ENCODE peak calls at places on chromosomes 1 and 21, in six cellular contexts. X is MM.1S, M is PC-9, B is PC-3, E is Karpas-422, L is GM23338. W is an unnamed sample. For H3K9me2, the result is how much of the 10 kb centered on the place peaks cover.

GRCh38 chr1:63975447-63975846 is 201.6 kb downstream of the ROR1 start:
- DNase-seq in L (no peak), B (no peak), M (no peak), E (no peak), X (no peak), W (no peak)

GRCh38 chr21:27735699-27736098 is 768.8 kb upstream of the ADAMTS5 start:
- DNase-seq in M (no peak), L (no peak), B (no peak), E (no peak), X (no peak), W (no peak)

GRCh38 chr1:7755448-7755847 is 15.6 kb upstream of the VAMP3 start:
- DNase-seq in B (peak), X (no peak), L (peak), E (peak), M (no peak), W (peak)

GRCh38 chr1:5503556-5504363 is 488.5 kb downstream of the NPHP4 start:
- DNase-seq in M (no peak), L (no peak), X (no peak), B (no peak), E (no peak), W (no peak)

GRCh38 chr1:41670558-41670957 is 186.1 kb upstream of the EDN2 start:
- DNase-seq in B (peak), L (no peak), M (peak), E (no peak), X (no peak), W (no peak)

GRCh38 chr1:33177996-33178540 is 3.8 kb downstream of the TRIM62 start:
- DNase-seq in B (no peak), M (no peak), X (no peak), E (no peak), L (no peak), W (no peak)

GRCh38 chr1:81920245-81920740 is 119.6 kb downstream of the ADGRL2 start:
- DNase-seq in L (peak), E (no peak), M (no peak), X (no peak), B (no peak), W (no peak)

GRCh38 chr1:11898831-11899467 is 27.3 kb downstream of the KIAA2013 start:
- DNase-seq in E (no peak), X (no peak), M (no peak), L (peak), B (no peak), W (no peak)

GRCh38 chr1:22995774-22996173 is 19.9 kb downstream of the TEX46 start:
- DNase-seq in L (no peak), M (no peak), E (no peak), B (no peak), X (no peak), W (no peak)

GRCh38 chr21:46284077-46284644 is 1.2 kb downstream of the MCM3AP start:
- DNase-seq in L (no peak), M (no peak), X (peak), B (peak), E (no peak), W (no peak)

GRCh38 chr1:167878372-167879160 is 35.4 kb downstream of the ADCY10 start:
- DNase-seq in X (no peak), L (peak), M (no peak), E (no peak), B (no peak), W (no peak)

GRCh38 chr1:178031856-178032320 is 62.0 kb upstream of the RASAL2 start:
- DNase-seq in X (peak), L (peak), B (peak), M (peak), E (peak), W (peak)

GRCh38 chr1:7004181-7004580 is 218.9 kb downstream of the CAMTA1 start:
- DNase-seq in X (no peak), L (no peak), B (no peak), E (no peak), M (no peak), W (no peak)

GRCh38 chr1:60832372-60832771 is 250.0 kb upstream of the NFIA start:
- DNase-seq in M (no peak), L (no peak), E (no peak), X (no peak), B (no peak), W (no peak)

GRCh38 chr1:20603473-20604464 is 14.9 kb downstream of the CDA start:
- DNase-seq in M (no peak), E (peak), X (no peak), B (peak), L (no peak), W (no peak)

GRCh38 chr1:203306970-203307541 is 1.7 kb downstream of the BTG2 start:
- DNase-seq in B (no peak), X (peak), L (no peak), E (peak), M (no peak), W (peak)

GRCh38 chr1:82486969-82487368 is 686.2 kb downstream of the ADGRL2 start:
- DNase-seq in E (no peak), L (no peak), B (peak), X (no peak), M (no peak), W (no peak)

GRCh38 chr1:84174051-84174556 is 30.0 kb downstream of the PRKACB start:
- DNase-seq in M (peak), E (no peak), L (peak), B (peak), X (no peak), W (no peak)

GRCh38 chr1:182939413-182939812 is 13.6 kb downstream of the SHCBP1L start:
- DNase-seq in M (no peak), L (no peak), X (no peak), B (no peak), E (no peak), W (no peak)

GRCh38 chr1:115293899-115294298 is 44.1 kb downstream of the NGF start:
- DNase-seq in M (no peak), X (no peak), L (no peak), E (no peak), B (no peak), W (no peak)

GRCh38 chr1:53944469-53945182 is 873 bp downstream of the IFT25 start:
- DNase-seq in M (no peak), E (no peak), B (no peak), X (peak), L (peak), W (no peak)

GRCh38 chr1:67608661-67609571 is 76.1 kb upstream of the GADD45A start:
- DNase-seq in E (no peak), M (no peak), L (no peak), B (no peak), X (no peak), W (no peak)

GRCh38 chr1:202837746-202838145 is 27.0 kb downstream of the PCAT6 start:
- DNase-seq in E (no peak), B (no peak), M (no peak), L (no peak), X (no peak), W (no peak)

GRCh38 chr1:235417101-235417697 is 50.0 kb downstream of the TBCE start:
- DNase-seq in L (peak), X (peak), B (peak), M (peak), E (peak), W (peak)

GRCh38 chr1:227934476-227935313 is 13.0 kb downstream of the WNT9A start:
- DNase-seq in B (peak), L (no peak), E (no peak), X (no peak), M (peak), W (no peak)

GRCh38 chr1:34907487-34908090 is 21.9 kb downstream of the DLGAP3 start:
- DNase-seq in X (no peak), B (no peak), M (no peak), E (peak), L (peak), W (no peak)

GRCh38 chr1:193538690-193539089 is 352.3 kb upstream of the B3GALT2 start:
- DNase-seq in B (no peak), X (no peak), E (no peak), L (no peak), M (no peak), W (no peak)

GRCh38 chr1:155069551-155070391 is 6.2 kb downstream of the EFNA4 start:
- DNase-seq in M (no peak), E (no peak), B (no peak), X (no peak), L (peak), W (no peak)

GRCh38 chr1:41122851-41123518 is 101.5 kb upstream of the SLFNL1 start:
- DNase-seq in L (peak), E (peak), X (no peak), B (peak), M (no peak), W (peak)

GRCh38 chr1:99264201-99265021 is at the start of gene PLPPR4:
- DNase-seq in M (peak), E (no peak), X (no peak), L (peak), B (peak), W (no peak)

GRCh38 chr1:19435851-19436465 is 49.4 kb downstream of the CAPZB start:
- DNase-seq in L (no peak), X (no peak), M (no peak), E (no peak), B (no peak), W (no peak)

GRCh38 chr1:155893389-155894142 is 17.6 kb downstream of the RIT1 start:
- DNase-seq in B (peak), E (no peak), M (peak), L (no peak), X (peak), W (peak)

GRCh38 chr1:247102381-247102780 is 1.8 kb downstream of the ZNF669 start:
- DNase-seq in X (no peak), E (no peak), L (no peak), B (peak), M (no peak), W (no peak)

GRCh38 chr1:240178366-240178765 is 86.7 kb downstream of the FMN2 start:
- DNase-seq in X (no peak), E (no peak), M (no peak), L (no peak), B (no peak), W (no peak)

GRCh38 chr1:223540485-223541106 is 124.9 kb downstream of the CAPN8 start:
- DNase-seq in M (no peak), L (no peak), E (no peak), X (no peak), B (no peak), W (no peak)

GRCh38 chr1:223547316-223548114 is 118.0 kb downstream of the CAPN8 start:
- DNase-seq in M (no peak), X (no peak), L (no peak), E (no peak), B (no peak), W (no peak)

GRCh38 chr1:223542831-223543230 is 122.7 kb downstream of the CAPN8 start:
- DNase-seq in M (no peak), X (no peak), E (no peak), L (no peak), B (no peak), W (no peak)

GRCh38 chr1:223545325-223545724 is 120.2 kb downstream of the CAPN8 start:
- DNase-seq in M (no peak), X (no peak), L (no peak), B (no peak), E (no peak), W (no peak)

DNA sequence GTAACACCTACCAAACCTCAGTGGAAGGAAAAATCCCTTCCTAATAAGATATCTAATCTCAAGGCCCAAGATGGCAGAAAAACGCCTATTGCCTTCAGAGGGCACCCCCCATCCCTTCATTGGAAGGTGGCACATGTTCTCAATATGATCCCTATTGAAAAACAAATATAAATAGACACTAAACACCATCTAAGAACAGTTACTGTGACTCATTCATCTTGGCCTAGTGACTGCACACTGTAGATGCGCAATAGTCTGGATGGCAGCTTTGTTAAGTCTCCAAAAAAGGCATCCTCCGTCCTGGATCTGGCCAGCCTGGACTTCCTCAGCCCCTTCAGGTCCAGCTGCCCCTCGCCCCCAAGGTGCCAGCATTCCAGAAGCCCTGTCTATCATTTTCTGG is 121.9 kb downstream of the CAPN8 start:
- DNase-seq in M (no peak), L (no peak), B (no peak), E (no peak), X (no peak), W (no peak)
- H3K9me2 ChIP-seq in M (under half), L (under half), B (under half), E (under half), X (under half), W (under half)

GRCh38 chr21:22019766-22020165 is 1021.6 kb downstream of the NCAM2 start:
- DNase-seq in X (no peak), B (peak), E (no peak), L (no peak), M (no peak), W (no peak)
- H3K4me2 ChIP-seq in X (no peak), B (no peak), E (no peak), L (no peak), M (no peak), W (no peak)

DNA sequence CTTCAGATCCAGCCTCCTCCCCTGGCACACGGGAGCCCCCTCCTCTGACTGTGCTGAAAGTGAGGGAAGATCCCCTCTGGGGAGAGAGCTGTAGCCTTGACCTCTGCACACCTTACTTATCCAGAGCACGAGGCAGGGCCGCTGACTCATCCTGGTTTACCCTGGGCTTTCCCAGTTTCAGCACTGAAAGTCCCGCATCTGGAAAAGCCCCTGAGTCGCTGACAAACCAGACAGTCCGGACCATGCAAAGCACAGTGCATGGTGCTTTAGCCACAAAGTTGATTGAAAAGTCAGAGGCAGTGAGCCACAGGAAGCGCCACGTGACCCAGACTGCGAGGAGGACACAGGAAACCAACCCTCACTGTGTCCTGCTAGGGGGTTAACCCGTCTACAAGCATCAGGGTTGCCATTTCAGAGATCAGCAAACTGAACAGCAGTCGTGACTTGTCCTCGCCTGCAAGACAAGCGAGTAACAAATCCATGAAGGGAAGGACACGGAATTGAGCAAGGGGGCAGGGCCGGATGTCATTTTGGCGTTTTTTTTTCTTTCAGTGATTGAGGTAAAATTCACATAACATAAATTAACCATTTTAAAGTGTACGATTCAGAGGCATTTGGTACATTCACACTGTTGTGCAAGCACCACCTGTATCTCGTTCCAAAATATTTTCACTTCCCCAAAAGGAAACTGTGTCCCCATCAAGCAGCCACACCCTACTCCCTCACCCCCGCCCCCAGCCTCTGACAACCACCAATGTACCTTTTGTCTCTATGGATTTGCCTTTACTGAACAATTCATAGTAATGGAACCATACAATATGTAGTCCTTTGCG is 19.9 kb upstream of the IFNGR2 start:
- DNase-seq in B (peak), X (peak), M (peak), L (peak), E (peak), W (peak)
- H3K4me3 ChIP-seq in B (peak), X (peak), M (peak), L (no peak), E (peak), W (peak)

DNA sequence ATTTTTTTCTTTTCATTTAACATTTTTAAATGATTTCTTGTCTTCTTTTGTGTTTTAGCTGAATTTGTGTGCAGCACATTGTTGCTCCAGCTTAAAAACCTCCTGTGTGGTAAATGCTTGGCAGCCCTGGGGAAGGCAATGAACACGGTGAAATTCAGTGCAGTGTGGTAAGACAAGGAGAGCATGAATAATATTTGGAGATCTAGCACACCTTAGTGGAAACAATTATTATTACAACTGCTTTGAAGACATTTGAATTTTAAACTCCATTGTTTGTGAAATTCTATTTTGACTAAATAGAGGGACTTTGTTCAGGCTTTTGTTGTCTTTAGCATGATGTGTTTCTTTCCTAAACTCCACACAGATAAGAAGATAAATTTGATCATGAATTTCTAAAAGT is 242.6 kb upstream of the CXADR start:
- DNase-seq in E (peak), X (peak), B (peak), L (peak), M (peak), W (peak)
- H3K9me2 ChIP-seq in E (under half), X (under half), B (under half), L (under half), M (under half), W (under half)

W was measured in OCI-LY7.